ENCODE peak calls at places on chromosomes 11 and 22, in ten cellular contexts. G is NCI-H345; T is myocyte; A is effector CD4-positive, alpha-beta T cell; X is GM23248; L is activated T-cell treated with anti-CD3 and anti-CD28 coated beads, Interleukin-2, amount 50 U/mL, for 48 hours; J is progenitor cell of endocrine pancreas; H is iris pigment epithelial cell; M is H9; I is effector memory CD8-positive, alpha-beta T cell. O is an unnamed sample.

GRCh38 chr11:82494988-82495432 is 238.7 kb downstream of the FAM181B start:
- DNase-seq in G (no peak), A (no peak), I (no peak), L (no peak), H (peak), X (no peak), T (no peak), J (no peak), M (peak), O (peak)

GRCh38 chr11:64796047-64796756 is 6.8 kb downstream of the MAP4K2 start:
- DNase-seq in L (no peak), X (no peak), M (no peak), J (no peak), I (no peak), T (no peak), G (no peak), A (no peak), H (no peak), O (no peak)

GRCh38 chr11:11230802-11231562 is 122.1 kb downstream of the CSNK2A3 start:
- DNase-seq in H (no peak), L (peak), I (no peak), J (no peak), A (no peak), T (peak), G (no peak), X (peak), M (peak), O (no peak)

GRCh38 chr11:28526406-28526751 is 418.2 kb downstream of the METTL15 start:
- DNase-seq in A (no peak), G (no peak), X (peak), H (peak), M (no peak), L (no peak), J (no peak), T (peak), I (no peak), O (no peak)

GRCh38 chr22:36455571-36456458 is 25.6 kb downstream of the TXN2 start:
- DNase-seq in J (no peak), A (no peak), T (no peak), X (no peak), L (no peak), I (no peak), H (no peak), G (no peak), M (no peak), O (no peak)

GRCh38 chr22:46287873-46288751 is 8.6 kb upstream of the GTSE1 start:
- DNase-seq in H (no peak), X (no peak), I (peak), L (peak), A (no peak), J (no peak), G (no peak), M (no peak), T (no peak), O (no peak)

GRCh38 chr11:67351275-67352005 is 1.9 kb downstream of the POLD4 start:
- DNase-seq in X (peak), H (peak), T (peak), J (no peak), I (peak), L (peak), M (peak), A (peak), G (peak), O (peak)

GRCh38 chr11:47393163-47394049 is 15.0 kb upstream of the SLC39A13 start:
- DNase-seq in A (no peak), X (peak), T (peak), G (no peak), L (peak), M (peak), H (peak), I (no peak), J (no peak), O (no peak)

GRCh38 chr22:30541979-30542810 is 4.3 kb downstream of the SEC14L6 start:
- DNase-seq in L (no peak), X (peak), J (peak), M (peak), H (no peak), G (no peak), A (no peak), T (no peak), I (no peak), O (no peak)

O was measured in mammary epithelial cell.